ENCODE peak calls at places on chromosomes 2 and 18, in ten cellular contexts. One of them, this sample, is unnamed.

GRCh38 chr2:104598636-104599035 is 255.3 kb upstream of the POU3F3 start:
- DNase-seq in T-helper 1 cell: no peak
- DNase-seq in mucosa of gallbladder: no peak
- DNase-seq in activated CD4-positive, alpha-beta T cell treated with anti-CD3 and anti-CD28 coated beads, Interleukin-2, amount 50 U/mL, for 24 hours: no peak
- DNase-seq in stimulated activated CD4-positive, alpha-beta T cell treated with anti-CD3 and anti-CD28 coated beads, Interleukin-2, amount 100 ng/mL, for 48 hours: no peak
- DNase-seq in HL-60: no peak
- DNase-seq in T47D: no peak
- DNase-seq in NCI-H1436 treated with DMSO at 0.1 percent for 48 hours: no peak
- DNase-seq in ureter: no peak
- DNase-seq in kidney glomerular epithelial cell: no peak
- DNase-seq in this sample: no peak

GRCh38 chr2:233386382-233387041 is 32.2 kb downstream of the DGKD start:
- DNase-seq in T-helper 1 cell: no peak
- DNase-seq in stimulated activated CD4-positive, alpha-beta T cell treated with anti-CD3 and anti-CD28 coated beads, Interleukin-2, amount 100 ng/mL, for 48 hours: no peak
- DNase-seq in ureter: no peak
- DNase-seq in activated CD4-positive, alpha-beta T cell treated with anti-CD3 and anti-CD28 coated beads, Interleukin-2, amount 50 U/mL, for 24 hours: no peak
- DNase-seq in kidney glomerular epithelial cell: peak
- DNase-seq in mucosa of gallbladder: no peak
- DNase-seq in HL-60: no peak
- DNase-seq in NCI-H1436 treated with DMSO at 0.1 percent for 48 hours: no peak
- DNase-seq in T47D: no peak
- DNase-seq in this sample: no peak

GRCh38 chr2:134140251-134140661 is 113.6 kb upstream of the MGAT5 start:
- DNase-seq in ureter: no peak
- DNase-seq in kidney glomerular epithelial cell: no peak
- DNase-seq in T47D: no peak
- DNase-seq in stimulated activated CD4-positive, alpha-beta T cell treated with anti-CD3 and anti-CD28 coated beads, Interleukin-2, amount 100 ng/mL, for 48 hours: no peak
- DNase-seq in NCI-H1436 treated with DMSO at 0.1 percent for 48 hours: no peak
- DNase-seq in T-helper 1 cell: no peak
- DNase-seq in activated CD4-positive, alpha-beta T cell treated with anti-CD3 and anti-CD28 coated beads, Interleukin-2, amount 50 U/mL, for 24 hours: no peak
- DNase-seq in HL-60: no peak
- DNase-seq in mucosa of gallbladder: peak
- DNase-seq in this sample: no peak

GRCh38 chr2:232280341-232280740 is 98.2 kb upstream of the ALPP start:
- DNase-seq in stimulated activated CD4-positive, alpha-beta T cell treated with anti-CD3 and anti-CD28 coated beads, Interleukin-2, amount 100 ng/mL, for 48 hours: no peak
- DNase-seq in ureter: no peak
- DNase-seq in mucosa of gallbladder: no peak
- DNase-seq in activated CD4-positive, alpha-beta T cell treated with anti-CD3 and anti-CD28 coated beads, Interleukin-2, amount 50 U/mL, for 24 hours: no peak
- DNase-seq in T47D: no peak
- DNase-seq in NCI-H1436 treated with DMSO at 0.1 percent for 48 hours: no peak
- DNase-seq in kidney glomerular epithelial cell: no peak
- DNase-seq in T-helper 1 cell: no peak
- DNase-seq in HL-60: no peak
- DNase-seq in this sample: no peak

GRCh38 chr18:32754508-32755263 is 18.1 kb downstream of the KLHL14 start:
- DNase-seq in T-helper 1 cell: no peak
- DNase-seq in kidney glomerular epithelial cell: no peak
- DNase-seq in T47D: no peak
- DNase-seq in mucosa of gallbladder: no peak
- DNase-seq in activated CD4-positive, alpha-beta T cell treated with anti-CD3 and anti-CD28 coated beads, Interleukin-2, amount 50 U/mL, for 24 hours: no peak
- DNase-seq in stimulated activated CD4-positive, alpha-beta T cell treated with anti-CD3 and anti-CD28 coated beads, Interleukin-2, amount 100 ng/mL, for 48 hours: no peak
- DNase-seq in NCI-H1436 treated with DMSO at 0.1 percent for 48 hours: no peak
- DNase-seq in HL-60: no peak
- DNase-seq in ureter: no peak
- DNase-seq in this sample: no peak

GRCh38 chr2:219230201-219230540 is 565 bp downstream of the ANKZF1 start:
- DNase-seq in NCI-H1436 treated with DMSO at 0.1 percent for 48 hours: no peak
- DNase-seq in activated CD4-positive, alpha-beta T cell treated with anti-CD3 and anti-CD28 coated beads, Interleukin-2, amount 50 U/mL, for 24 hours: peak
- DNase-seq in mucosa of gallbladder: peak
- DNase-seq in T-helper 1 cell: no peak
- DNase-seq in ureter: no peak
- DNase-seq in T47D: no peak
- DNase-seq in stimulated activated CD4-positive, alpha-beta T cell treated with anti-CD3 and anti-CD28 coated beads, Interleukin-2, amount 100 ng/mL, for 48 hours: peak
- DNase-seq in HL-60: peak
- DNase-seq in kidney glomerular epithelial cell: peak
- DNase-seq in this sample: no peak

GRCh38 chr2:120896126-120896525 is 160.5 kb downstream of the GLI2 start:
- DNase-seq in activated CD4-positive, alpha-beta T cell treated with anti-CD3 and anti-CD28 coated beads, Interleukin-2, amount 50 U/mL, for 24 hours: no peak
- DNase-seq in kidney glomerular epithelial cell: no peak
- DNase-seq in T-helper 1 cell: no peak
- DNase-seq in HL-60: no peak
- DNase-seq in T47D: no peak
- DNase-seq in ureter: no peak
- DNase-seq in NCI-H1436 treated with DMSO at 0.1 percent for 48 hours: no peak
- DNase-seq in mucosa of gallbladder: no peak
- DNase-seq in stimulated activated CD4-positive, alpha-beta T cell treated with anti-CD3 and anti-CD28 coated beads, Interleukin-2, amount 100 ng/mL, for 48 hours: no peak
- DNase-seq in this sample: no peak

GRCh38 chr2:74178211-74179062 is at the start of gene MOB1A:
- DNase-seq in T-helper 1 cell: peak
- DNase-seq in T47D: peak
- DNase-seq in HL-60: peak
- DNase-seq in mucosa of gallbladder: peak
- DNase-seq in kidney glomerular epithelial cell: peak
- DNase-seq in stimulated activated CD4-positive, alpha-beta T cell treated with anti-CD3 and anti-CD28 coated beads, Interleukin-2, amount 100 ng/mL, for 48 hours: peak
- DNase-seq in ureter: peak
- DNase-seq in NCI-H1436 treated with DMSO at 0.1 percent for 48 hours: peak
- DNase-seq in activated CD4-positive, alpha-beta T cell treated with anti-CD3 and anti-CD28 coated beads, Interleukin-2, amount 50 U/mL, for 24 hours: peak
- DNase-seq in this sample: peak

GRCh38 chr18:54585743-54586142 is 5.3 kb upstream of the DYNAP start:
- DNase-seq in ureter: no peak
- DNase-seq in T-helper 1 cell: no peak
- DNase-seq in NCI-H1436 treated with DMSO at 0.1 percent for 48 hours: no peak
- DNase-seq in activated CD4-positive, alpha-beta T cell treated with anti-CD3 and anti-CD28 coated beads, Interleukin-2, amount 50 U/mL, for 24 hours: no peak
- DNase-seq in HL-60: no peak
- DNase-seq in mucosa of gallbladder: no peak
- DNase-seq in stimulated activated CD4-positive, alpha-beta T cell treated with anti-CD3 and anti-CD28 coated beads, Interleukin-2, amount 100 ng/mL, for 48 hours: no peak
- DNase-seq in kidney glomerular epithelial cell: no peak
- DNase-seq in T47D: no peak
- DNase-seq in this sample: no peak

GRCh38 chr2:193482557-193482956 is 1287.8 kb upstream of the TMEFF2 start:
- DNase-seq in stimulated activated CD4-positive, alpha-beta T cell treated with anti-CD3 and anti-CD28 coated beads, Interleukin-2, amount 100 ng/mL, for 48 hours: no peak
- DNase-seq in mucosa of gallbladder: no peak
- DNase-seq in NCI-H1436 treated with DMSO at 0.1 percent for 48 hours: no peak
- DNase-seq in kidney glomerular epithelial cell: no peak
- DNase-seq in T-helper 1 cell: no peak
- DNase-seq in ureter: no peak
- DNase-seq in HL-60: no peak
- DNase-seq in activated CD4-positive, alpha-beta T cell treated with anti-CD3 and anti-CD28 coated beads, Interleukin-2, amount 50 U/mL, for 24 hours: no peak
- DNase-seq in T47D: no peak
- DNase-seq in this sample: no peak

GRCh38 chr2:165185633-165186032 is 18.2 kb downstream of the SCN3A start:
- DNase-seq in kidney glomerular epithelial cell: no peak
- DNase-seq in mucosa of gallbladder: no peak
- DNase-seq in activated CD4-positive, alpha-beta T cell treated with anti-CD3 and anti-CD28 coated beads, Interleukin-2, amount 50 U/mL, for 24 hours: no peak
- DNase-seq in T-helper 1 cell: no peak
- DNase-seq in stimulated activated CD4-positive, alpha-beta T cell treated with anti-CD3 and anti-CD28 coated beads, Interleukin-2, amount 100 ng/mL, for 48 hours: no peak
- DNase-seq in HL-60: no peak
- DNase-seq in T47D: no peak
- DNase-seq in NCI-H1436 treated with DMSO at 0.1 percent for 48 hours: no peak
- DNase-seq in ureter: no peak
- DNase-seq in this sample: peak

GRCh38 chr18:79988925-79989361 is 580 bp upstream of the TXNL4A start:
- DNase-seq in ureter: no peak
- DNase-seq in HL-60: peak
- DNase-seq in T-helper 1 cell: no peak
- DNase-seq in kidney glomerular epithelial cell: no peak
- DNase-seq in T47D: no peak
- DNase-seq in stimulated activated CD4-positive, alpha-beta T cell treated with anti-CD3 and anti-CD28 coated beads, Interleukin-2, amount 100 ng/mL, for 48 hours: no peak
- DNase-seq in NCI-H1436 treated with DMSO at 0.1 percent for 48 hours: no peak
- DNase-seq in mucosa of gallbladder: no peak
- DNase-seq in activated CD4-positive, alpha-beta T cell treated with anti-CD3 and anti-CD28 coated beads, Interleukin-2, amount 50 U/mL, for 24 hours: no peak
- DNase-seq in this sample: no peak

GRCh38 chr18:51655327-51655698 is 457.8 kb upstream of the MEX3C start:
- DNase-seq in kidney glomerular epithelial cell: no peak
- DNase-seq in activated CD4-positive, alpha-beta T cell treated with anti-CD3 and anti-CD28 coated beads, Interleukin-2, amount 50 U/mL, for 24 hours: no peak
- DNase-seq in HL-60: no peak
- DNase-seq in NCI-H1436 treated with DMSO at 0.1 percent for 48 hours: peak
- DNase-seq in T47D: no peak
- DNase-seq in ureter: no peak
- DNase-seq in mucosa of gallbladder: no peak
- DNase-seq in T-helper 1 cell: no peak
- DNase-seq in stimulated activated CD4-positive, alpha-beta T cell treated with anti-CD3 and anti-CD28 coated beads, Interleukin-2, amount 100 ng/mL, for 48 hours: no peak
- DNase-seq in this sample: no peak

GRCh38 chr2:113171359-113172075 is 2.3 kb upstream of the PSD4 start:
- DNase-seq in T47D: no peak
- DNase-seq in ureter: no peak
- DNase-seq in mucosa of gallbladder: no peak
- DNase-seq in NCI-H1436 treated with DMSO at 0.1 percent for 48 hours: no peak
- DNase-seq in HL-60: no peak
- DNase-seq in activated CD4-positive, alpha-beta T cell treated with anti-CD3 and anti-CD28 coated beads, Interleukin-2, amount 50 U/mL, for 24 hours: no peak
- DNase-seq in T-helper 1 cell: no peak
- DNase-seq in kidney glomerular epithelial cell: no peak
- DNase-seq in stimulated activated CD4-positive, alpha-beta T cell treated with anti-CD3 and anti-CD28 coated beads, Interleukin-2, amount 100 ng/mL, for 48 hours: no peak
- DNase-seq in this sample: no peak

GRCh38 chr2:122523143-122523542 is 767.7 kb downstream of the TSN start:
- DNase-seq in HL-60: no peak
- DNase-seq in ureter: no peak
- DNase-seq in activated CD4-positive, alpha-beta T cell treated with anti-CD3 and anti-CD28 coated beads, Interleukin-2, amount 50 U/mL, for 24 hours: no peak
- DNase-seq in kidney glomerular epithelial cell: no peak
- DNase-seq in mucosa of gallbladder: no peak
- DNase-seq in T47D: no peak
- DNase-seq in T-helper 1 cell: no peak
- DNase-seq in NCI-H1436 treated with DMSO at 0.1 percent for 48 hours: no peak
- DNase-seq in stimulated activated CD4-positive, alpha-beta T cell treated with anti-CD3 and anti-CD28 coated beads, Interleukin-2, amount 100 ng/mL, for 48 hours: no peak
- DNase-seq in this sample: no peak

GRCh38 chr2:219486424-219486959 is 12.2 kb upstream of the GMPPA start:
- DNase-seq in activated CD4-positive, alpha-beta T cell treated with anti-CD3 and anti-CD28 coated beads, Interleukin-2, amount 50 U/mL, for 24 hours: no peak
- DNase-seq in NCI-H1436 treated with DMSO at 0.1 percent for 48 hours: no peak
- DNase-seq in T47D: no peak
- DNase-seq in stimulated activated CD4-positive, alpha-beta T cell treated with anti-CD3 and anti-CD28 coated beads, Interleukin-2, amount 100 ng/mL, for 48 hours: no peak
- DNase-seq in ureter: no peak
- DNase-seq in kidney glomerular epithelial cell: no peak
- DNase-seq in HL-60: no peak
- DNase-seq in T-helper 1 cell: no peak
- DNase-seq in mucosa of gallbladder: no peak
- DNase-seq in this sample: no peak

GRCh38 chr2:232476791-232477190 is 10.8 kb downstream of the ECEL1 start:
- DNase-seq in T-helper 1 cell: no peak
- DNase-seq in stimulated activated CD4-positive, alpha-beta T cell treated with anti-CD3 and anti-CD28 coated beads, Interleukin-2, amount 100 ng/mL, for 48 hours: no peak
- DNase-seq in mucosa of gallbladder: no peak
- DNase-seq in activated CD4-positive, alpha-beta T cell treated with anti-CD3 and anti-CD28 coated beads, Interleukin-2, amount 50 U/mL, for 24 hours: no peak
- DNase-seq in ureter: no peak
- DNase-seq in NCI-H1436 treated with DMSO at 0.1 percent for 48 hours: no peak
- DNase-seq in HL-60: no peak
- DNase-seq in T47D: no peak
- DNase-seq in kidney glomerular epithelial cell: no peak
- DNase-seq in this sample: no peak

GRCh38 chr2:79994915-79995419 is 309.6 kb downstream of the LRRTM1 start:
- DNase-seq in stimulated activated CD4-positive, alpha-beta T cell treated with anti-CD3 and anti-CD28 coated beads, Interleukin-2, amount 100 ng/mL, for 48 hours: no peak
- DNase-seq in NCI-H1436 treated with DMSO at 0.1 percent for 48 hours: no peak
- DNase-seq in kidney glomerular epithelial cell: peak
- DNase-seq in T47D: no peak
- DNase-seq in HL-60: no peak
- DNase-seq in ureter: no peak
- DNase-seq in activated CD4-positive, alpha-beta T cell treated with anti-CD3 and anti-CD28 coated beads, Interleukin-2, amount 50 U/mL, for 24 hours: no peak
- DNase-seq in T-helper 1 cell: no peak
- DNase-seq in mucosa of gallbladder: no peak
- DNase-seq in this sample: no peak

This sample was measured in LNCaP clone FGC.